ENCODE peak calls at places on chromosomes 13 and 19, in four cellular contexts. One of them, this sample, is unnamed.

GRCh38 chr19:38388310-38389100 is at the start of gene SPRED3:
- DNase-seq in CD8-positive, alpha-beta T cell: no peak
- DNase-seq in neural progenitor cell: peak; percentile 91
- DNase-seq in tibial nerve: no peak
- DNase-seq in this sample: no peak

GRCh38 chr19:12647490-12648071 is 19.0 kb downstream of the MAN2B1 start:
- DNase-seq in CD8-positive, alpha-beta T cell: no peak
- DNase-seq in tibial nerve: peak; percentile 18
- DNase-seq in neural progenitor cell: peak; percentile 60
- DNase-seq in this sample: peak; percentile 90

GRCh38 chr19:3184847-3185481 is 766 bp upstream of the NCLN start:
- DNase-seq in tibial nerve: peak; percentile 75
- DNase-seq in CD8-positive, alpha-beta T cell: no peak
- DNase-seq in neural progenitor cell: peak; percentile 79
- DNase-seq in this sample: no peak

GRCh38 chr19:15759962-15760565 is 22.3 kb downstream of the OR10H3 start:
- DNase-seq in neural progenitor cell: no peak
- DNase-seq in tibial nerve: no peak
- DNase-seq in CD8-positive, alpha-beta T cell: no peak
- DNase-seq in this sample: no peak

GRCh38 chr13:28716511-28716910 is 2.3 kb downstream of the SLC46A3 start:
- DNase-seq in CD8-positive, alpha-beta T cell: no peak
- DNase-seq in tibial nerve: no peak
- DNase-seq in neural progenitor cell: no peak
- DNase-seq in this sample: peak; percentile 75

GRCh38 chr13:38866649-38867048 is 124.0 kb downstream of the STOML3 start:
- DNase-seq in tibial nerve: no peak
- DNase-seq in CD8-positive, alpha-beta T cell: no peak
- DNase-seq in neural progenitor cell: no peak
- DNase-seq in this sample: no peak

GRCh38 chr13:99959127-99959529 is 12.4 kb downstream of the ZIC5 start:
- DNase-seq in neural progenitor cell: peak; percentile 59
- DNase-seq in CD8-positive, alpha-beta T cell: no peak
- DNase-seq in tibial nerve: no peak
- DNase-seq in this sample: no peak

GRCh38 chr19:4059493-4059880 is 7.2 kb downstream of the ZBTB7A start:
- DNase-seq in tibial nerve: no peak
- DNase-seq in CD8-positive, alpha-beta T cell: no peak
- DNase-seq in neural progenitor cell: no peak
- DNase-seq in this sample: peak; percentile 89

GRCh38 chr13:67619987-67620386 is 389.9 kb upstream of the PCDH9 start:
- DNase-seq in tibial nerve: no peak
- DNase-seq in neural progenitor cell: no peak
- DNase-seq in CD8-positive, alpha-beta T cell: no peak
- DNase-seq in this sample: no peak

GRCh38 chr13:78603240-78603947 is at the start of gene POU4F1:
- DNase-seq in tibial nerve: no peak
- DNase-seq in CD8-positive, alpha-beta T cell: no peak
- DNase-seq in neural progenitor cell: peak; percentile 93
- DNase-seq in this sample: peak; percentile 65

GRCh38 chr13:94342436-94343242 is 136.8 kb downstream of the DCT start:
- DNase-seq in tibial nerve: no peak
- DNase-seq in CD8-positive, alpha-beta T cell: no peak
- DNase-seq in neural progenitor cell: no peak
- DNase-seq in this sample: no peak
- H3K4me1 ChIP-seq in tibial nerve: peaks cover 12% of the 10 kb centered on the region
- H3K4me1 ChIP-seq in CD8-positive, alpha-beta T cell: no peaks in the 10 kb centered on the region
- H3K4me1 ChIP-seq in neural progenitor cell: peaks cover 9% of the 10 kb centered on the region
- H3K4me1 ChIP-seq in this sample: no peaks in the 10 kb centered on the region

GRCh38 chr13:19266979-19267378 is 85.4 kb upstream of the TUBA3C start:
- DNase-seq in CD8-positive, alpha-beta T cell: no peak
- DNase-seq in neural progenitor cell: no peak
- DNase-seq in tibial nerve: no peak
- DNase-seq in this sample: no peak

GRCh38 chr13:19267746-19268145 is 86.1 kb upstream of the TUBA3C start:
- DNase-seq in tibial nerve: no peak
- DNase-seq in neural progenitor cell: no peak
- DNase-seq in CD8-positive, alpha-beta T cell: no peak
- DNase-seq in this sample: no peak

GRCh38 chr13:19268331-19268730 is 86.7 kb upstream of the TUBA3C start:
- DNase-seq in neural progenitor cell: no peak
- DNase-seq in tibial nerve: no peak
- DNase-seq in CD8-positive, alpha-beta T cell: no peak
- DNase-seq in this sample: no peak

DNA sequence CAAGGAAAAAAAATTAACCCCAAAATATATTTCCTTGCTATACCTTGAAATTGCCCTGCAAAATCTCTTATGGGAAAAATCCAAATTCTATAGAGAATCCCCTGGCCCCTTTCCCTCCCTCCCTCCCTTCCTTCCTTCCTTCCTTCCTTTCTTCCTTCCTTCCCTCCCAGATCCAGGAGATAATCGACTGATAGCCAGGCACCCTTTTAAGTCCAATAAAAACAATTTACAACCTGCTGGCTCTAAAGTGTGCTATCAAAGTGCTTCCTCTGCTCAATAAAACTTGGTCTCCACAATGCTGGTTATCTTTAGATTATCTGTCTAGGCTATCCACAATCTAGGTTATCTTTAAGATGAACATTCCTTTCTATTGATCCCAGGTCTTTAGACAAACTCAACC is 83.1 kb upstream of the TUBA3C start:
- DNase-seq in neural progenitor cell: no peak
- DNase-seq in tibial nerve: no peak
- DNase-seq in CD8-positive, alpha-beta T cell: no peak
- DNase-seq in this sample: no peak
- H3K9me3 ChIP-seq in neural progenitor cell: peaks cover 45% of the 10 kb centered on the region
- H3K9me3 ChIP-seq in tibial nerve: no peaks in the 10 kb centered on the region
- H3K9me3 ChIP-seq in CD8-positive, alpha-beta T cell: no peaks in the 10 kb centered on the region
- H3K9me3 ChIP-seq in this sample: peaks cover 39% of the 10 kb centered on the region

GRCh38 chr13:75217949-75218348 is 264.0 kb downstream of the TBC1D4 start:
- DNase-seq in CD8-positive, alpha-beta T cell: no peak
- DNase-seq in tibial nerve: no peak
- DNase-seq in neural progenitor cell: peak; percentile 35
- DNase-seq in this sample: no peak
- TF ChIP-seq CTCF in CD8-positive, alpha-beta T cell: no peak
- TF ChIP-seq CTCF in tibial nerve: no peak
- TF ChIP-seq CTCF in neural progenitor cell: no peak
- TF ChIP-seq CTCF in this sample: no peak

GRCh38 chr19:45096700-45097099 is 3.7 kb downstream of the PPP1R37 start:
- DNase-seq in neural progenitor cell: no peak
- DNase-seq in CD8-positive, alpha-beta T cell: no peak
- DNase-seq in tibial nerve: no peak
- DNase-seq in this sample: no peak

GRCh38 chr19:45099465-45100201 is 6.7 kb downstream of the PPP1R37 start:
- DNase-seq in neural progenitor cell: peak; percentile 73
- DNase-seq in CD8-positive, alpha-beta T cell: no peak
- DNase-seq in tibial nerve: no peak
- DNase-seq in this sample: no peak

GRCh38 chr19:45097450-45097775 is 4.4 kb downstream of the PPP1R37 start:
- DNase-seq in neural progenitor cell: no peak
- DNase-seq in tibial nerve: no peak
- DNase-seq in CD8-positive, alpha-beta T cell: no peak
- DNase-seq in this sample: no peak

GRCh38 chr19:45098521-45099464 is 5.8 kb downstream of the PPP1R37 start:
- DNase-seq in neural progenitor cell: no peak
- DNase-seq in tibial nerve: no peak
- DNase-seq in CD8-positive, alpha-beta T cell: no peak
- DNase-seq in this sample: no peak

GRCh38 chr19:45097776-45098520 is 5.0 kb downstream of the PPP1R37 start:
- DNase-seq in neural progenitor cell: no peak
- DNase-seq in CD8-positive, alpha-beta T cell: no peak
- DNase-seq in tibial nerve: no peak
- DNase-seq in this sample: no peak
- H3K4me1 ChIP-seq in neural progenitor cell: peaks cover 26% of the 10 kb centered on the region
- H3K4me1 ChIP-seq in CD8-positive, alpha-beta T cell: peaks cover 55% of the 10 kb centered on the region
- H3K4me1 ChIP-seq in tibial nerve: peaks cover 86% of the 10 kb centered on the region
- H3K4me1 ChIP-seq in this sample: peaks cover 28% of the 10 kb centered on the region

GRCh38 chr19:58107778-58108545 is 9.9 kb upstream of the ZSCAN18 start:
- DNase-seq in tibial nerve: no peak
- DNase-seq in CD8-positive, alpha-beta T cell: no peak
- DNase-seq in neural progenitor cell: no peak
- DNase-seq in this sample: no peak
- H3K9me3 ChIP-seq in tibial nerve: no peaks in the 10 kb centered on the region
- H3K9me3 ChIP-seq in CD8-positive, alpha-beta T cell: peaks cover 51% of the 10 kb centered on the region
- H3K9me3 ChIP-seq in neural progenitor cell: peaks cover 24% of the 10 kb centered on the region
- H3K9me3 ChIP-seq in this sample: peaks cover 97% of the 10 kb centered on the region

DNA sequence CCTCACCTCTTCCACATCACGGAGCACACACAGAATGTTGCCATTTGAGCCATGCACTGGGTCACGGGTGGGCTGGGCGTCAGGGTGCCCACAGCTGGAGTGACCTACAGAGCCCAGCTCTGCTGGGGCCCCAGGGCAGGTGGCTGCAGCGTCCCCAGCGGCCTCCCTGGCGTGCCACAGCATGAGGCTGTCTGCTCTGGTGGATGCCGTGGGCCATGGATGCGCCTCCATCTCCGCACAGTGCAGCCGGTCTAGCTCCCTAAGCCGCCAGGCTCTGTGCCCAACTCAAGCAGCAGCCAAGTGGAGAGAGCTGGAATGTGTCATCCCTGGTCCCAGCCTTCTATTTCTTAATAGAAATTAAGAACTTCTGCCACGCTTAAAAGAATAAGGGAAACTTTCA is 59.1 kb downstream of the ATP11A start:
- DNase-seq in CD8-positive, alpha-beta T cell: no peak
- DNase-seq in tibial nerve: peak; percentile 60
- DNase-seq in neural progenitor cell: no peak
- DNase-seq in this sample: no peak
- TF ChIP-seq CTCF in CD8-positive, alpha-beta T cell: no peak
- TF ChIP-seq CTCF in tibial nerve: no peak
- TF ChIP-seq CTCF in neural progenitor cell: no peak
- TF ChIP-seq CTCF in this sample: no peak

GRCh38 chr19:18342090-18342632 is 1.8 kb downstream of the PGPEP1 start:
- DNase-seq in neural progenitor cell: no peak
- DNase-seq in tibial nerve: no peak
- DNase-seq in CD8-positive, alpha-beta T cell: no peak
- DNase-seq in this sample: no peak
- H3K4me1 ChIP-seq in neural progenitor cell: peaks cover 24% of the 10 kb centered on the region
- H3K4me1 ChIP-seq in tibial nerve: peaks cover 34% of the 10 kb centered on the region
- H3K4me1 ChIP-seq in CD8-positive, alpha-beta T cell: peaks cover 15% of the 10 kb centered on the region
- H3K4me1 ChIP-seq in this sample: peaks cover 15% of the 10 kb centered on the region

This sample was measured in mucosa of descending colon.